ENCODE peak calls at places on chromosomes 1 and 21, in five cellular contexts. D is GM12865, A is thoracic aorta, Y is foreskin fibroblast, J is ovary. X is an unnamed sample.
A peak's percentile ranks its signal among the peaks of the same experiment; 100 is the strongest.

GRCh38 chr1:41735587-41736290 is 183.0 kb downstream of the HIVEP3 start:
- DNase-seq in D (no peak), A (no peak), Y (no peak), J (no peak), X (peak; percentile 17)

GRCh38 chr1:161391611-161392010 is 23.9 kb upstream of the CFAP126 start:
- DNase-seq in D (no peak), A (no peak), Y (no peak), J (no peak), X (no peak)

GRCh38 chr1:43360616-43361015 is 1.8 kb downstream of the CDC20 start:
- DNase-seq in D (no peak), A (no peak), Y (no peak), J (no peak), X (no peak)

GRCh38 chr1:30743584-30744059 is 14.0 kb downstream of the LAPTM5 start:
- DNase-seq in D (peak; percentile 93), A (no peak), Y (no peak), J (no peak), X (no peak)

GRCh38 chr1:245765241-245766000 is 610.6 kb downstream of the KIF26B start:
- DNase-seq in D (no peak), A (no peak), Y (peak; percentile 81), J (no peak), X (peak; percentile 71)

GRCh38 chr1:202586018-202586821 is 124.0 kb downstream of the SYT2 start:
- DNase-seq in D (peak; percentile 63), A (no peak), Y (peak; percentile 70), J (no peak), X (peak; percentile 67)

GRCh38 chr1:28439320-28439719 is 66.5 kb upstream of the RCC1 start:
- DNase-seq in D (no peak), A (no peak), Y (peak; percentile 29), J (no peak), X (no peak)

GRCh38 chr1:90359994-90360393 is 357.1 kb downstream of the BARHL2 start:
- DNase-seq in D (no peak), A (no peak), Y (no peak), J (no peak), X (no peak)

GRCh38 chr1:31214316-31215082 is 25.2 kb downstream of the NKAIN1 start:
- DNase-seq in D (no peak), A (no peak), Y (no peak), J (no peak), X (no peak)

GRCh38 chr1:24020032-24020431 is 39.9 kb upstream of the SRSF10 start:
- DNase-seq in D (no peak), A (no peak), Y (peak; percentile 23), J (peak; percentile 76), X (peak; percentile 89)

GRCh38 chr1:165933446-165934170 is 106.2 kb downstream of the UCK2 start:
- DNase-seq in D (no peak), A (no peak), Y (no peak), J (no peak), X (no peak)

GRCh38 chr1:181612100-181612499 is 128.8 kb downstream of the CACNA1E start:
- DNase-seq in D (no peak), A (no peak), Y (no peak), J (no peak), X (no peak)

GRCh38 chr1:224300346-224300745 is 29.6 kb downstream of the NVL start:
- DNase-seq in D (no peak), A (no peak), Y (peak; percentile 87), J (no peak), X (peak; percentile 73)

GRCh38 chr1:192067360-192067759 is 90.9 kb upstream of the RGS18 start:
- DNase-seq in D (no peak), A (no peak), Y (no peak), J (no peak), X (no peak)

GRCh38 chr1:99700020-99700419 is 54.1 kb downstream of the PALMD start:
- DNase-seq in D (no peak), A (no peak), Y (no peak), J (no peak), X (no peak)

GRCh38 chr1:185170291-185170848 is 13.4 kb downstream of the SWT1 start:
- DNase-seq in D (peak; percentile 63), A (no peak), Y (peak; percentile 75), J (no peak), X (peak; percentile 74)

GRCh38 chr1:1281533-1282321 is 1.5 kb downstream of the SCNN1D start:
- DNase-seq in D (no peak), A (no peak), Y (peak; percentile 67), J (no peak), X (peak; percentile 41)

GRCh38 chr21:45949928-45950739 is 31.4 kb upstream of the COL6A1 start:
- DNase-seq in D (no peak), A (no peak), Y (no peak), J (peak; percentile 48), X (no peak)

GRCh38 chr21:36892201-36892600 is 74.3 kb downstream of the HLCS start:
- DNase-seq in D (no peak), A (no peak), Y (no peak), J (no peak), X (no peak)

GRCh38 chr1:182615468-182616129 is 11.4 kb upstream of the RGS16 start:
- DNase-seq in D (peak; percentile 79), A (peak; percentile 43), Y (peak; percentile 61), J (peak; percentile 53), X (peak; percentile 66)

GRCh38 chr1:84365225-84366221 is 32.8 kb upstream of the DNASE2B start:
- DNase-seq in D (no peak), A (peak; percentile 19), Y (peak; percentile 98), J (no peak), X (peak; percentile 97)

GRCh38 chr21:45530423-45531113 is 11.7 kb downstream of the SLC19A1 start:
- DNase-seq in D (no peak), A (no peak), Y (no peak), J (no peak), X (no peak)

GRCh38 chr1:160046494-160047115 is 14.8 kb upstream of the PIGM start:
- DNase-seq in D (peak; percentile 45), A (no peak), Y (peak; percentile 69), J (peak; percentile 31), X (peak; percentile 58)

GRCh38 chr1:203189951-203190352 is 3.4 kb upstream of the CHI3L1 start:
- DNase-seq in D (no peak), A (no peak), Y (no peak), J (no peak), X (peak; percentile 40)

GRCh38 chr1:67970088-67970487 is 80.3 kb downstream of the DIRAS3 start:
- DNase-seq in D (no peak), A (no peak), Y (peak; percentile 85), J (no peak), X (peak; percentile 74)

GRCh38 chr1:91428182-91428798 is 23.7 kb upstream of the HFM1 start:
- DNase-seq in D (peak; percentile 19), A (no peak), Y (no peak), J (no peak), X (no peak)

GRCh38 chr1:31183927-31184554 is 55.6 kb downstream of the NKAIN1 start:
- DNase-seq in D (peak; percentile 56), A (no peak), Y (peak; percentile 64), J (no peak), X (peak; percentile 52)

GRCh38 chr1:41041866-41042265 is 20.3 kb upstream of the SLFNL1 start:
- DNase-seq in D (no peak), A (no peak), Y (peak; percentile 53), J (no peak), X (no peak)

GRCh38 chr1:110281363-110282290 is 57.5 kb upstream of the RBM15 start:
- DNase-seq in D (no peak), A (no peak), Y (no peak), J (no peak), X (peak; percentile 9)

GRCh38 chr1:29452463-29453230 is 216.3 kb downstream of the PTPRU start:
- DNase-seq in D (no peak), A (no peak), Y (no peak), J (peak; percentile 48), X (no peak)

GRCh38 chr1:29454616-29455380 is 218.5 kb downstream of the PTPRU start:
- DNase-seq in D (no peak), A (no peak), Y (no peak), J (no peak), X (no peak)

GRCh38 chr1:29456685-29457084 is 220.4 kb downstream of the PTPRU start:
- DNase-seq in D (no peak), A (no peak), Y (no peak), J (no peak), X (no peak)

GRCh38 chr1:29455781-29456180 is 219.5 kb downstream of the PTPRU start:
- DNase-seq in D (no peak), A (no peak), Y (no peak), J (no peak), X (no peak)

DNA sequence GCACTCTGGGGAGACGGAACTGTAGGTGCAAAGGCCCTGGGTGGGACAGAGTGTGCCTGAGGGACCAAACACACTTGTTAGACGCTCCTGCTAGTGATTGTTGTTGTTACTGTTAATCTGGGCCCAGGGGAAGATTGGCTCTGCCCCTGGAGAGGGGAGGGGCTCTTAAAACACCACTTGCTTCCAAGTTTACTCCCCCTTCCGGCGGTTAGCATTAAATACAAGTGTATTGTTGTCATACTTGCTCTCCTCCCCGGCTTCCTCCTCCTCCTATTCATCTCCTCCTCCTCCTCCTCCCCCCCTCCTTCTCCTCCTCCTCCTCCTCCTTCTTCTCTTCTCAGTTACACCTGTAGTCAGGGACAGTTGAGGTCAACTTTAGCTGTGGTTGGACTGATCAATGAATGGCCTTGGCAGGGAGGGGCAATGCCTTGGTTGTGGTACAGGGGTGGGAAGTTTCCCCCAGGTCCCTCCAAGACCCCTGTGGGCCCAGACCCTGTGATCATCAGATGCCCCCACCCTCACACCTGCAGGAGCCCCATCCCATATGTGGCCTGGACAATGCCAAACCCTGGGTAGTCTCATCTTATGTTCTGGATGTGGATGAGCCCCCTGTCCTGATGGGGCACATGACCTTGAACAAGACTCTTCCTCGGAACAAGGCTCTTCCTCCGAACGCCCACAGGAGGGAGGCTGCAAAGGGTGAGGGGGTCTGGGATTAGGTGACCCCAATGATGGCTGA is 217.3 kb downstream of the PTPRU start:
- DNase-seq in D (peak; percentile 50), A (no peak), Y (peak; percentile 32), J (peak; percentile 25), X (peak; percentile 47)
- TF ChIP-seq CTCF in D (peak; percentile 28), A (no peak), Y (peak; percentile 34), J (no peak), X (peak; percentile 15)

GRCh38 chr1:33277488-33278084 is 21.3 kb downstream of the ZNF362 start:
- DNase-seq in D (no peak), A (no peak), Y (no peak), J (no peak), X (no peak)
- H3K4me3 ChIP-seq in D (no peak overlapping the region), A (no peak overlapping the region), Y (no peak overlapping the region), J (no peak overlapping the region), X (no peak overlapping the region)

GRCh38 chr1:82598816-82599215 is 798.1 kb downstream of the ADGRL2 start:
- DNase-seq in D (no peak), A (no peak), Y (no peak), J (no peak), X (no peak)

GRCh38 chr1:82600314-82600713 is 799.6 kb downstream of the ADGRL2 start:
- DNase-seq in D (no peak), A (no peak), Y (no peak), J (no peak), X (no peak)

DNA sequence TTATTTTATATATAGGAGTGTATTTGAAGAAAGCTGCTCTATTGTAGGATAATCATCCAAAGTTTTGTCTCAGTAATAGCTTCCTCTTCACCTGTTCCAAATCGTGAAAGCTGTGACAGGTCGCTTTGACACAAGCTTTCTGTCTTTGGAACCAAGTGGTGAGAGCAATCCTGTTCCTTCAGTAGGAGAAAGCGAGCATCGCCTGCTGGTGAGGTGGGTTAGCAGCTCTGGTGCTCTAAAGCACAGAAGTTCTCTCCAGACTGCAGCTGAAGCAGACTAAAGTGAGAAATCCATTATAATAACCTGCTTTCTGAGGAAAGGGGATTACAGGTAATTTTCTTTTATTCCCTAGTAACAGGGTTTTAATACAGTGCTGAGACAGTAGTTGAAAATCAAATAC is 803.8 kb downstream of the ADGRL2 start:
- DNase-seq in D (peak; percentile 24), A (no peak), Y (no peak), J (no peak), X (peak; percentile 2)
- TF ChIP-seq CTCF in D (peak; percentile 31), A (no peak), Y (no peak), J (no peak), X (peak; percentile 33)

GRCh38 chr1:52402860-52403240 is 1.4 kb downstream of the ORC1 start:
- DNase-seq in D (no peak), A (no peak), Y (no peak), J (no peak), X (no peak)
- H3K4me3 ChIP-seq in D (peak overlapping the region; percentile 77), A (no peak overlapping the region), Y (peak overlapping the region; percentile 99), J (no peak overlapping the region), X (no peak overlapping the region)